ENCODE peak calls at places on chromosome 5, in eight cellular contexts. One of them, this sample, is unnamed. For H3K36me3, the result is how much of the 10 kb centered on the place peaks cover.

GRCh38 chr5:39367711-39368110 is 3.4 kb upstream of the C9 start:
- DNase-seq in cardiac muscle cell: no peak
- DNase-seq in lung: no peak
- DNase-seq in endodermal cell: no peak
- DNase-seq in CD8-positive, alpha-beta T cell: no peak
- DNase-seq in GM23338: no peak
- DNase-seq in kidney epithelial cell: no peak
- DNase-seq in adrenal gland: no peak
- DNase-seq in this sample: no peak

GRCh38 chr5:111299831-111300432 is 75.7 kb downstream of the CAMK4 start:
- DNase-seq in adrenal gland: no peak
- DNase-seq in CD8-positive, alpha-beta T cell: no peak
- DNase-seq in GM23338: no peak
- DNase-seq in cardiac muscle cell: no peak
- DNase-seq in lung: no peak
- DNase-seq in endodermal cell: no peak
- DNase-seq in kidney epithelial cell: no peak
- DNase-seq in this sample: no peak

GRCh38 chr5:373710-374602 is 52.4 kb downstream of the AHRR start:
- DNase-seq in kidney epithelial cell: no peak
- DNase-seq in adrenal gland: peak
- DNase-seq in cardiac muscle cell: peak
- DNase-seq in endodermal cell: peak
- DNase-seq in lung: peak
- DNase-seq in CD8-positive, alpha-beta T cell: peak
- DNase-seq in GM23338: peak
- DNase-seq in this sample: no peak

GRCh38 chr5:4514067-4514648 is 626.0 kb upstream of the ADAMTS16 start:
- DNase-seq in adrenal gland: no peak
- DNase-seq in lung: no peak
- DNase-seq in GM23338: no peak
- DNase-seq in kidney epithelial cell: no peak
- DNase-seq in endodermal cell: no peak
- DNase-seq in cardiac muscle cell: no peak
- DNase-seq in CD8-positive, alpha-beta T cell: no peak
- DNase-seq in this sample: no peak

GRCh38 chr5:9350301-9350797 is 195.5 kb downstream of the SEMA5A start:
- DNase-seq in kidney epithelial cell: no peak
- DNase-seq in adrenal gland: no peak
- DNase-seq in endodermal cell: no peak
- DNase-seq in CD8-positive, alpha-beta T cell: no peak
- DNase-seq in cardiac muscle cell: no peak
- DNase-seq in GM23338: no peak
- DNase-seq in lung: no peak
- DNase-seq in this sample: peak

GRCh38 chr5:170623576-170624181 is 119.9 kb downstream of the KCNIP1 start:
- DNase-seq in endodermal cell: peak
- DNase-seq in GM23338: peak
- DNase-seq in kidney epithelial cell: no peak
- DNase-seq in CD8-positive, alpha-beta T cell: no peak
- DNase-seq in cardiac muscle cell: peak
- DNase-seq in lung: no peak
- DNase-seq in adrenal gland: peak
- DNase-seq in this sample: no peak

GRCh38 chr5:97529354-97529753 is 346.3 kb upstream of the RIOK2 start:
- DNase-seq in kidney epithelial cell: no peak
- DNase-seq in endodermal cell: no peak
- DNase-seq in CD8-positive, alpha-beta T cell: no peak
- DNase-seq in GM23338: no peak
- DNase-seq in lung: no peak
- DNase-seq in cardiac muscle cell: no peak
- DNase-seq in adrenal gland: no peak
- DNase-seq in this sample: no peak

GRCh38 chr5:134003957-134004625 is 684 bp downstream of the VDAC1 start:
- DNase-seq in adrenal gland: peak
- DNase-seq in lung: peak
- DNase-seq in endodermal cell: peak
- DNase-seq in CD8-positive, alpha-beta T cell: peak
- DNase-seq in GM23338: peak
- DNase-seq in kidney epithelial cell: no peak
- DNase-seq in cardiac muscle cell: peak
- DNase-seq in this sample: no peak

GRCh38 chr5:22850981-22851380 is 2.2 kb downstream of the CDH12 start:
- DNase-seq in kidney epithelial cell: no peak
- DNase-seq in lung: no peak
- DNase-seq in adrenal gland: no peak
- DNase-seq in GM23338: no peak
- DNase-seq in cardiac muscle cell: no peak
- DNase-seq in CD8-positive, alpha-beta T cell: no peak
- DNase-seq in endodermal cell: no peak
- DNase-seq in this sample: no peak

GRCh38 chr5:80495891-80496290 is 8.0 kb downstream of the FAM151B start:
- DNase-seq in lung: no peak
- DNase-seq in endodermal cell: no peak
- DNase-seq in CD8-positive, alpha-beta T cell: no peak
- DNase-seq in kidney epithelial cell: no peak
- DNase-seq in GM23338: no peak
- DNase-seq in adrenal gland: no peak
- DNase-seq in cardiac muscle cell: no peak
- DNase-seq in this sample: no peak

GRCh38 chr5:102627311-102627710 is 127.8 kb upstream of the PAM start:
- DNase-seq in CD8-positive, alpha-beta T cell: no peak
- DNase-seq in kidney epithelial cell: peak
- DNase-seq in lung: no peak
- DNase-seq in GM23338: no peak
- DNase-seq in adrenal gland: no peak
- DNase-seq in endodermal cell: no peak
- DNase-seq in cardiac muscle cell: no peak
- DNase-seq in this sample: no peak

GRCh38 chr5:122076023-122076422 is 2.0 kb downstream of the LOX start:
- DNase-seq in cardiac muscle cell: no peak
- DNase-seq in lung: no peak
- DNase-seq in kidney epithelial cell: no peak
- DNase-seq in endodermal cell: no peak
- DNase-seq in adrenal gland: no peak
- DNase-seq in GM23338: no peak
- DNase-seq in CD8-positive, alpha-beta T cell: no peak
- DNase-seq in this sample: no peak

GRCh38 chr5:80142996-80143395 is 107.8 kb downstream of the THBS4 start:
- DNase-seq in GM23338: no peak
- DNase-seq in lung: no peak
- DNase-seq in cardiac muscle cell: peak
- DNase-seq in CD8-positive, alpha-beta T cell: peak
- DNase-seq in adrenal gland: no peak
- DNase-seq in endodermal cell: peak
- DNase-seq in kidney epithelial cell: no peak
- DNase-seq in this sample: no peak

GRCh38 chr5:181260720-181261319 is at the start of gene TRIM52:
- DNase-seq in CD8-positive, alpha-beta T cell: peak
- DNase-seq in kidney epithelial cell: peak
- DNase-seq in endodermal cell: peak
- DNase-seq in adrenal gland: peak
- DNase-seq in cardiac muscle cell: peak
- DNase-seq in GM23338: peak
- DNase-seq in lung: peak
- DNase-seq in this sample: peak

GRCh38 chr5:58582004-58582403 is 871 bp upstream of the RAB3C start:
- DNase-seq in CD8-positive, alpha-beta T cell: no peak
- DNase-seq in cardiac muscle cell: peak
- DNase-seq in GM23338: peak
- DNase-seq in endodermal cell: peak
- DNase-seq in adrenal gland: no peak
- DNase-seq in lung: no peak
- DNase-seq in kidney epithelial cell: no peak
- DNase-seq in this sample: no peak

GRCh38 chr5:161547573-161548471 is 1.3 kb upstream of the GABRB2 start:
- DNase-seq in endodermal cell: peak
- DNase-seq in kidney epithelial cell: no peak
- DNase-seq in CD8-positive, alpha-beta T cell: no peak
- DNase-seq in GM23338: peak
- DNase-seq in lung: no peak
- DNase-seq in cardiac muscle cell: peak
- DNase-seq in adrenal gland: peak
- DNase-seq in this sample: no peak

GRCh38 chr5:52802272-52803011 is 14.7 kb downstream of the ITGA1 start:
- DNase-seq in kidney epithelial cell: no peak
- DNase-seq in CD8-positive, alpha-beta T cell: no peak
- DNase-seq in lung: no peak
- DNase-seq in GM23338: no peak
- DNase-seq in endodermal cell: no peak
- DNase-seq in adrenal gland: no peak
- DNase-seq in cardiac muscle cell: no peak
- DNase-seq in this sample: no peak

DNA sequence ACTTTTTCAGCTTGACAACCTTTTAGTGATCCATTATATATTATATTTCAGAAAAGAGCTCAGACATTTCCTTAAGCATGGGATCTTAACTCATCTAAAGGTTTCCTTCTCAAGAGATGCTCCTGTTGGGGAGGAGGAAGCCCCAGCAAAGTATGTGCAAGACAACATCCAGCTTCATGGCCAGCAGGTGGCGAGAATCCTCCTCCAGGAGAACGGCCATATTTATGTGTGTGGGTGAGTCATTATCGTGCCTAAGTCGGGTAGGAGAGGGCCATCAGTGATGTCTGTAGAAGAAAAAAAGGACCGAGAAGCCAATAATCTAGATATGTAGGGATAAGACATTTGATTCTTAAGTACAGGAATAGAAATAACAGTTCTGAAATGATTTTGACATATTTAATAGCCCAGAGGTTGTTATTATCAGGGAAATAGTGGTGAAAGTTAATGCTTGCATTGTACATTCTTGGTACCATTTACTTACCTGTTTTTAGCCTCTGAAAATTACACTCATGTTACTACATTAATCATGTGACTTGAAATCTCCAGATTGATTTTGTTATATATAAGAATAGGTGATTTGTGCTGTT is 28.2 kb downstream of the MTRR start:
- DNase-seq in kidney epithelial cell: no peak
- DNase-seq in GM23338: peak
- DNase-seq in cardiac muscle cell: peak
- DNase-seq in adrenal gland: no peak
- DNase-seq in endodermal cell: peak
- DNase-seq in CD8-positive, alpha-beta T cell: no peak
- DNase-seq in lung: no peak
- DNase-seq in this sample: no peak
- H3K36me3 ChIP-seq in kidney epithelial cell: under half
- H3K36me3 ChIP-seq in GM23338: half or more
- H3K36me3 ChIP-seq in cardiac muscle cell: half or more
- H3K36me3 ChIP-seq in adrenal gland: under half
- H3K36me3 ChIP-seq in endodermal cell: half or more
- H3K36me3 ChIP-seq in CD8-positive, alpha-beta T cell: half or more
- H3K36me3 ChIP-seq in lung: under half
- H3K36me3 ChIP-seq in this sample: under half

GRCh38 chr5:136036991-136037705 is 8.4 kb downstream of the TGFBI start:
- DNase-seq in endodermal cell: no peak
- DNase-seq in adrenal gland: no peak
- DNase-seq in CD8-positive, alpha-beta T cell: peak
- DNase-seq in kidney epithelial cell: peak
- DNase-seq in GM23338: no peak
- DNase-seq in lung: no peak
- DNase-seq in cardiac muscle cell: no peak
- DNase-seq in this sample: no peak
- TF ChIP-seq CTCF in endodermal cell: no peak
- TF ChIP-seq CTCF in adrenal gland: no peak
- TF ChIP-seq CTCF in CD8-positive, alpha-beta T cell: no peak
- TF ChIP-seq CTCF in kidney epithelial cell: no peak
- TF ChIP-seq CTCF in GM23338: no peak
- TF ChIP-seq CTCF in lung: no peak
- TF ChIP-seq CTCF in cardiac muscle cell: no peak
- TF ChIP-seq CTCF in this sample: no peak

GRCh38 chr5:141603912-141604311 is 14.9 kb downstream of the DIAPH1 start:
- DNase-seq in GM23338: peak
- DNase-seq in lung: no peak
- DNase-seq in endodermal cell: no peak
- DNase-seq in cardiac muscle cell: no peak
- DNase-seq in CD8-positive, alpha-beta T cell: no peak
- DNase-seq in kidney epithelial cell: no peak
- DNase-seq in adrenal gland: no peak
- DNase-seq in this sample: no peak
- H3K4me3 ChIP-seq in GM23338: no peak
- H3K4me3 ChIP-seq in lung: no peak
- H3K4me3 ChIP-seq in endodermal cell: no peak
- H3K4me3 ChIP-seq in cardiac muscle cell: no peak
- H3K4me3 ChIP-seq in CD8-positive, alpha-beta T cell: no peak
- H3K4me3 ChIP-seq in kidney epithelial cell: no peak
- H3K4me3 ChIP-seq in adrenal gland: no peak
- H3K4me3 ChIP-seq in this sample: no peak

DNA sequence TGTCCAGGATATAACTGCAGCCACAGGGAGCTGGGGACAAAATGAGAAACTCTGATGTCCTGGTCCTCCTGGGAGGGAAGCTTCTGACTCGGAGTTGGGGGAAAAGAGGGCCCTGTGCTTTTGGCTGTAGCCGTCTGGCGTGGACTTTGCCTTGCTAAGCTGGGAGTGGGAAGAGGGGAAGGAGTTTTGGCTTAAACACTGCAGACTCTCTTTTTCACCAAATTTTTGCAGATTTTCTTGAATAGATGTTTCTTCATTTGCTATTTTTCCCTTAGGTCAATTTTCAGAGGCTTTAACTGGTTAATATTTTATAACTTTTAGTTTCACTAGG is 15.7 kb upstream of the MAT2B start:
- DNase-seq in cardiac muscle cell: no peak
- DNase-seq in endodermal cell: no peak
- DNase-seq in GM23338: no peak
- DNase-seq in CD8-positive, alpha-beta T cell: no peak
- DNase-seq in lung: no peak
- DNase-seq in kidney epithelial cell: no peak
- DNase-seq in adrenal gland: no peak
- DNase-seq in this sample: no peak
- H3K36me3 ChIP-seq in cardiac muscle cell: under half
- H3K36me3 ChIP-seq in endodermal cell: half or more
- H3K36me3 ChIP-seq in GM23338: half or more
- H3K36me3 ChIP-seq in CD8-positive, alpha-beta T cell: under half
- H3K36me3 ChIP-seq in lung: under half
- H3K36me3 ChIP-seq in kidney epithelial cell: under half
- H3K36me3 ChIP-seq in adrenal gland: under half
- H3K36me3 ChIP-seq in this sample: under half

GRCh38 chr5:177362871-177363507 is 5.3 kb downstream of the RGS14 start:
- DNase-seq in GM23338: peak
- DNase-seq in lung: peak
- DNase-seq in CD8-positive, alpha-beta T cell: peak
- DNase-seq in cardiac muscle cell: peak
- DNase-seq in kidney epithelial cell: no peak
- DNase-seq in endodermal cell: peak
- DNase-seq in adrenal gland: peak
- DNase-seq in this sample: no peak
- TF ChIP-seq CTCF in GM23338: no peak
- TF ChIP-seq CTCF in lung: no peak
- TF ChIP-seq CTCF in CD8-positive, alpha-beta T cell: no peak
- TF ChIP-seq CTCF in cardiac muscle cell: no peak
- TF ChIP-seq CTCF in kidney epithelial cell: no peak
- TF ChIP-seq CTCF in endodermal cell: peak
- TF ChIP-seq CTCF in adrenal gland: no peak
- TF ChIP-seq CTCF in this sample: peak

GRCh38 chr5:124651663-124652513 is 94.6 kb downstream of the ZNF608 start:
- DNase-seq in cardiac muscle cell: peak
- DNase-seq in CD8-positive, alpha-beta T cell: no peak
- DNase-seq in GM23338: peak
- DNase-seq in kidney epithelial cell: no peak
- DNase-seq in lung: peak
- DNase-seq in adrenal gland: peak
- DNase-seq in endodermal cell: peak
- DNase-seq in this sample: no peak
- H3K4me3 ChIP-seq in cardiac muscle cell: peak
- H3K4me3 ChIP-seq in CD8-positive, alpha-beta T cell: no peak
- H3K4me3 ChIP-seq in GM23338: peak
- H3K4me3 ChIP-seq in kidney epithelial cell: peak
- H3K4me3 ChIP-seq in lung: peak
- H3K4me3 ChIP-seq in adrenal gland: peak
- H3K4me3 ChIP-seq in endodermal cell: peak
- H3K4me3 ChIP-seq in this sample: peak

GRCh38 chr5:112772095-112772494 is 34.4 kb downstream of the APC start:
- DNase-seq in endodermal cell: no peak
- DNase-seq in CD8-positive, alpha-beta T cell: no peak
- DNase-seq in cardiac muscle cell: no peak
- DNase-seq in kidney epithelial cell: no peak
- DNase-seq in GM23338: no peak
- DNase-seq in lung: no peak
- DNase-seq in adrenal gland: no peak
- DNase-seq in this sample: no peak
- H3K36me3 ChIP-seq in endodermal cell: half or more
- H3K36me3 ChIP-seq in CD8-positive, alpha-beta T cell: under half
- H3K36me3 ChIP-seq in cardiac muscle cell: under half
- H3K36me3 ChIP-seq in kidney epithelial cell: under half
- H3K36me3 ChIP-seq in GM23338: under half
- H3K36me3 ChIP-seq in lung: under half
- H3K36me3 ChIP-seq in adrenal gland: under half
- H3K36me3 ChIP-seq in this sample: under half

This sample was measured in BJ.